ENCODE peak calls at places on chromosome 2, in seven cellular contexts. P is dorsolateral prefrontal cortex, J is astrocyte of the spinal cord, M is A549, Z is heart right ventricle, R is tibial nerve, H is lung. L is an unnamed sample.

GRCh38 chr2:70708376-70709199 is 59.4 kb downstream of the ADD2 start:
- DNase-seq in P (no peak), M (no peak), R (no peak), H (no peak), Z (no peak), J (no peak), L (no peak)

GRCh38 chr2:113218283-113219091 is 44.7 kb downstream of the PSD4 start:
- DNase-seq in M (peak), P (no peak), J (peak), R (peak), H (no peak), Z (peak), L (no peak)

GRCh38 chr2:74834806-74835755 is 1.2 kb downstream of the HK2 start:
- DNase-seq in J (peak), P (no peak), R (no peak), Z (peak), H (peak), M (no peak), L (no peak)

GRCh38 chr2:43298496-43298895 is 72.1 kb upstream of the ZFP36L2 start:
- DNase-seq in H (no peak), P (no peak), J (no peak), Z (no peak), M (no peak), R (no peak), L (no peak)

GRCh38 chr2:236949089-236949935 is 136.4 kb upstream of the COPS8 start:
- DNase-seq in Z (no peak), M (no peak), P (no peak), H (peak), R (no peak), J (no peak), L (no peak)

GRCh38 chr2:86020984-86021383 is 84.7 kb downstream of the POLR1A start:
- DNase-seq in P (peak), J (peak), M (no peak), R (peak), Z (peak), H (no peak), L (no peak)

GRCh38 chr2:75959724-75960123 is 249.0 kb upstream of the GCFC2 start:
- DNase-seq in M (no peak), R (no peak), J (no peak), H (no peak), Z (no peak), P (no peak), L (no peak)

GRCh38 chr2:43328157-43328556 is 101.8 kb upstream of the ZFP36L2 start:
- DNase-seq in M (no peak), R (no peak), J (peak), P (no peak), H (no peak), Z (peak), L (no peak)

GRCh38 chr2:183162362-183162761 is 38.1 kb downstream of the NUP35 start:
- DNase-seq in H (no peak), J (peak), Z (no peak), R (no peak), P (no peak), M (no peak), L (no peak)

GRCh38 chr2:183164111-183165015 is 40.1 kb downstream of the NUP35 start:
- DNase-seq in M (no peak), J (peak), H (no peak), Z (no peak), R (no peak), P (no peak), L (peak)

GRCh38 chr2:69934614-69934908 is 19.7 kb downstream of the MXD1 start:
- DNase-seq in M (no peak), Z (no peak), P (no peak), R (no peak), J (no peak), H (no peak), L (no peak)

GRCh38 chr2:170260188-170260587 is 82.2 kb downstream of the MYO3B start:
- DNase-seq in Z (no peak), R (no peak), J (no peak), P (no peak), H (no peak), M (no peak), L (no peak)

GRCh38 chr2:25056391-25056821 is 14.5 kb downstream of the EFR3B start:
- DNase-seq in M (no peak), Z (no peak), H (no peak), P (no peak), R (no peak), J (no peak), L (no peak)

GRCh38 chr2:46651363-46652099 is 172.2 kb downstream of the TMEM247 start:
- DNase-seq in M (no peak), P (no peak), R (no peak), Z (peak), H (no peak), J (no peak), L (no peak)

GRCh38 chr2:152336854-152337510 is 2.0 kb downstream of the FMNL2 start:
- DNase-seq in P (no peak), M (peak), R (peak), J (peak), Z (no peak), H (no peak), L (no peak)

GRCh38 chr2:158031371-158031770 is 70.3 kb upstream of the UPP2 start:
- DNase-seq in Z (no peak), J (no peak), H (no peak), R (no peak), M (no peak), P (no peak), L (no peak)

GRCh38 chr2:187956906-187957534 is 334.7 kb upstream of the GULP1 start:
- DNase-seq in R (no peak), M (no peak), H (no peak), Z (no peak), J (no peak), P (no peak), L (no peak)

GRCh38 chr2:105803773-105804172 is 59.1 kb downstream of the NCK2 start:
- DNase-seq in Z (no peak), M (no peak), J (no peak), R (no peak), H (no peak), P (no peak), L (no peak)

GRCh38 chr2:183427558-183427957 is 303.3 kb downstream of the NUP35 start:
- DNase-seq in J (no peak), H (no peak), P (no peak), R (no peak), Z (no peak), M (no peak), L (no peak)

GRCh38 chr2:168091986-168092385 is 155.4 kb downstream of the STK39 start:
- DNase-seq in M (no peak), P (no peak), J (no peak), Z (no peak), H (no peak), R (no peak), L (no peak)

GRCh38 chr2:45014016-45014702 is 4.9 kb upstream of the SIX2 start:
- DNase-seq in M (peak), Z (peak), R (no peak), H (no peak), P (no peak), J (peak), L (no peak)

GRCh38 chr2:27019459-27020336 is 13.1 kb upstream of the TMEM214 start:
- DNase-seq in M (no peak), J (no peak), R (no peak), H (no peak), Z (no peak), P (no peak), L (no peak)

GRCh38 chr2:88838165-88838635 is 146.7 kb downstream of the RPIA start:
- DNase-seq in H (no peak), R (no peak), M (no peak), Z (no peak), J (no peak), P (no peak), L (no peak)

GRCh38 chr2:184004289-184004944 is 593.9 kb upstream of the ZNF804A start:
- DNase-seq in J (peak), R (no peak), P (no peak), Z (no peak), H (no peak), M (no peak), L (no peak)

GRCh38 chr2:257429-257828 is 6.4 kb downstream of the SH3YL1 start:
- DNase-seq in M (no peak), R (no peak), Z (no peak), H (no peak), J (no peak), P (no peak), L (no peak)

GRCh38 chr2:24485191-24485590 is 5.9 kb upstream of the NCOA1 start:
- DNase-seq in J (no peak), H (no peak), R (no peak), Z (no peak), M (no peak), P (no peak), L (no peak)

GRCh38 chr2:153986488-153987229 is 114.9 kb downstream of the GALNT13 start:
- DNase-seq in Z (no peak), R (no peak), P (no peak), H (no peak), J (peak), M (peak), L (no peak)

GRCh38 chr2:28465148-28465885 is 30.5 kb upstream of the PLB1 start:
- DNase-seq in R (no peak), M (no peak), J (no peak), P (no peak), H (no peak), Z (no peak), L (no peak)

GRCh38 chr2:27147935-27148334 is 869 bp upstream of the TCF23 start:
- DNase-seq in J (no peak), Z (no peak), R (no peak), M (no peak), P (no peak), H (no peak), L (no peak)

GRCh38 chr2:88234760-88235159 is 64.6 kb downstream of the THNSL2 start:
- DNase-seq in Z (no peak), M (no peak), R (no peak), H (no peak), J (no peak), P (no peak), L (no peak)

GRCh38 chr2:182866095-182866460 is 359 bp downstream of the FRZB start:
- DNase-seq in R (peak), P (no peak), H (no peak), Z (no peak), J (peak), M (no peak), L (no peak)

GRCh38 chr2:139949242-139949972 is 1169.2 kb upstream of the NXPH2 start:
- DNase-seq in R (no peak), M (no peak), H (no peak), Z (no peak), J (no peak), P (no peak), L (no peak)

GRCh38 chr2:74864728-74865722 is 31.1 kb downstream of the HK2 start:
- DNase-seq in Z (no peak), R (no peak), P (no peak), M (no peak), J (peak), H (no peak), L (no peak)

GRCh38 chr2:148603562-148603920 is 41.0 kb upstream of the EPC2 start:
- DNase-seq in Z (no peak), P (no peak), M (no peak), H (no peak), R (no peak), J (no peak), L (no peak)

GRCh38 chr2:9638532-9638931 is 7.7 kb upstream of the YWHAQ start:
- DNase-seq in P (peak), M (peak), J (peak), R (peak), Z (peak), H (peak), L (peak)

GRCh38 chr2:225041210-225041870 is 928 bp downstream of the DOCK10 start:
- DNase-seq in P (no peak), R (no peak), H (peak), J (peak), M (peak), Z (peak), L (no peak)

GRCh38 chr2:16393483-16394071 is 272.1 kb downstream of the CYRIA start:
- DNase-seq in Z (no peak), P (no peak), H (no peak), R (no peak), J (no peak), M (no peak), L (no peak)

DNA sequence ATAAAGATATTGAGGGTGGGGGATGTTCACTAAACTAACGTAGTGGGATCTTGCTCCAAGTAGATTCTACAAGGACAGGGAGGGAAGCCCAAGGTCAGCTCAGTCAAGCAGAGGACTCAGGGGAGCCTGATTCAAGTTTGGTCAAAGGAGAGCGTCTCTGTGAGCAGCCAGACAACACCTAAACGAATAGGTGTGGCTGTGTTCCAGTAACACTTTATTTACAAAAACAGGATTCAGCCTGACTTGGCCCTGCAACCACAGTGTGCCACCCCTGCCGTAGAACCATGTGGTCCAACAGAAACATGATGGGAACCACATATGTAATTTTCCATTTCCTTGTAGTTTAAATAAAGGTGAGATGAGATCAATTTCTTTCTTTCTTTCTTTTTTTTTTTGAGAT is 18.1 kb upstream of the FZD5 start:
- DNase-seq in Z (no peak), M (no peak), P (no peak), J (no peak), H (no peak), R (no peak), L (no peak)
- TF ChIP-seq CTCF in Z (no peak), M (no peak), P (no peak), J (no peak), H (no peak), R (no peak), L (no peak)

DNA sequence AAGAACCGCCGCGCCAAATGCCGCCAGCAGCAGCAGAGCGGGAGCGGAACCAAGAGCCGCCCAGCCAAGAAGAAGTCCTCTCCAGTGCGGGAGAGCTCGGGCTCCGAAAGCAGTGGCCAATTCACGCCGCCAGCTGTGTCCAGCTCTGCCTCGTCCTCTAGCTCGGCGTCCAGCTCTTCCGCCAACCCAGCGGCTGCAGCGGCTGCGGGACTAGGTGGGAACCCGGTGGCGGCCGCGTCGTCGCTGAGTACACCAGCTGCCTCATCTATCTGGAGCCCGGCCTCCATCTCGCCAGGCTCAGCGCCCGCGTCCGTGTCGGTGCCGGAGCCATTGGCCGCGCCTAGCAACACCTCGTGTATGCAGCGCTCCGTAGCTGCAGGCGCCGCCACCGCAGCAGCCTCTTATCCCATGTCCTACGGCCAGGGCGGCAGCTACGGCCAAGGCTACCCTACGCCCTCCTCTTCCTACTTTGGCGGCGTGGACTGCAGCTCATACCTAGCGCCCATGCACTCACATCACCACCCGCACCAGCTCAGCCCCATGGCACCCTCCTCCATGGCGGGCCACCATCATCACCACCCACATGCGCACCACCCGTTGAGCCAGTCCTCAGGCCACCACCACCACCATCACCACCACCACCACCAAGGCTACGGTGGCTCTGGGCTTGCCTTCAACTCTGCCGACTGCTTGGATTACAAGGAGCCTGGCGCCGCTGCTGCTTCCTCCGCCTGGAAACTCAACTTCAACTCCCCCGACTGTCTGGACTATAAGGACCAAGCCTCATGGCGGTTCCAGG is 5.1 kb downstream of the OTX1 start:
- DNase-seq in J (no peak), H (no peak), R (no peak), P (no peak), Z (no peak), M (no peak), L (no peak)
- H3K4me3 ChIP-seq in J (no peak), H (no peak), R (peak), P (no peak), Z (peak), M (no peak), L (peak)

GRCh38 chr2:2992622-2993021 is 385.0 kb downstream of the EIPR1 start:
- DNase-seq in H (no peak), P (no peak), Z (no peak), M (no peak), R (no peak), J (no peak), L (no peak)
- TF ChIP-seq CTCF in H (no peak), P (no peak), Z (no peak), M (no peak), R (no peak), J (no peak), L (no peak)

DNA sequence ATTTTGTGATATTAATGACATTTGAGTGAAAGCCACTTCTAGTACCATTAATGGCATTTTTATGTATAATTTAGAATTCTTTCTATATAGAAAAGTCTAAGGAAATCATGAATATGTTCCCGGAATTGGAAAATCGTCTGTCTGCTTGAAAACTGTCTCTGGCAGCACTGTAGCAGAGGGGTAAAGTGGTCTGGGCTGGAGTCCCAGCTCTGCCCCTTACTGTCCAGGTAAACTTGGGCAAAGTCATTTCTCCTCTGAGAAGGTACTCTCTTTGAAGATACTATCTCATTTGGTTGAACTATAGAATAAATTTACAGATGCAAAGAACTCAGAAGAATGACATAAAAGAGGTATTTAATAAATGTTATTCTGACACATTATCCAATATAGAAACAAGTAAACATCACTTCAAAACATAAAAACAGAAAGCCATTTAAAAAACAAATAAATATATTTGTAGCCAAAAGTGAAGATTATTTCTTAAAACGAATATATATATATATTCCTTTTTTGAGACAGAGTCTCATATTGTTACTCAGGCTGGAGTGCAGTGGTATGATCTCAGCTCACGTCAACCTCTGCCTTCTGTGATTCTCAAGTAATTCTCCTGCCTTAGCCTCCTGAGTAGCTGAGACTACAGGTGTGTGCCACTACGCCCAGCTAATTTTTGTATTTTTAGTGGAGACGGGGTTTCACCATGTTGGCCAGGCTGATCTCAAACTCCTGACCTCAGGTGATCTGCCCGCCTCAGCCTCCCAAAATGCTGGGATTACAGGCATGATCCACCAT is 149.8 kb upstream of the ITGA4 start:
- DNase-seq in P (no peak), R (no peak), H (no peak), J (no peak), M (no peak), Z (no peak), L (no peak)
- H3K4me3 ChIP-seq in P (no peak), R (no peak), H (no peak), J (no peak), M (no peak), Z (no peak), L (no peak)

L was measured in HFF-Myc.